ENCODE peak calls at places on chromosomes 12 and 14, in ten cellular contexts. O is RWPE1, A is pancreas, G is retinal pigment epithelial cell, M is HL-60, V is WTC11, L is psoas muscle, Q is lower leg skin, D is cardiac muscle cell, P is mesothelial cell of epicardium. Z is an unnamed sample.

GRCh38 chr14:47921133-47921532 is 245.7 kb upstream of the MDGA2 start:
- DNase-seq in M (no peak), L (no peak), D (no peak), G (no peak), Q (no peak), A (no peak), P (no peak), O (no peak), V (no peak), Z (no peak)

GRCh38 chr12:89160716-89161123 is 191.6 kb downstream of the DUSP6 start:
- DNase-seq in M (peak; percentile 61), L (peak; percentile 49), G (no peak), V (no peak), P (no peak), Q (peak; percentile 53), D (peak; percentile 63), O (peak; percentile 71), A (peak; percentile 22), Z (peak; percentile 90)

GRCh38 chr12:54411398-54412241 is 7.4 kb downstream of the ITGA5 start:
- DNase-seq in M (peak; percentile 85), L (peak; percentile 86), G (peak; percentile 68), O (peak; percentile 91), P (no peak), A (no peak), D (peak; percentile 84), Q (peak; percentile 90), V (peak; percentile 59), Z (peak; percentile 96)

GRCh38 chr14:91918159-91918883 is 29.2 kb downstream of the FBLN5 start:
- DNase-seq in Q (no peak), L (no peak), M (no peak), V (no peak), A (no peak), P (no peak), D (peak; percentile 42), G (no peak), O (no peak), Z (no peak)

GRCh38 chr12:105920161-105920684 is 218.5 kb downstream of the NUAK1 start:
- DNase-seq in A (no peak), L (no peak), G (no peak), O (peak; percentile 36), D (peak; percentile 56), P (peak; percentile 54), Q (peak; percentile 43), M (no peak), V (no peak), Z (peak; percentile 35)

GRCh38 chr14:70780396-70781075 is 28.8 kb downstream of the MAP3K9 start:
- DNase-seq in L (no peak), A (peak; percentile 23), P (no peak), D (no peak), Q (peak; percentile 24), G (no peak), V (no peak), M (peak; percentile 45), O (no peak), Z (no peak)

GRCh38 chr14:94481468-94482131 is 5.6 kb upstream of the SERPINA9 start:
- DNase-seq in M (no peak), Q (no peak), D (peak; percentile 6), O (no peak), L (no peak), P (no peak), A (no peak), V (no peak), G (no peak), Z (no peak)

GRCh38 chr12:32548691-32549412 is 130.2 kb upstream of the DNM1L start:
- DNase-seq in L (peak; percentile 28), O (no peak), A (peak; percentile 31), V (no peak), P (no peak), M (no peak), D (peak; percentile 89), G (no peak), Q (no peak), Z (peak; percentile 64)

GRCh38 chr14:50967719-50968266 is 23.5 kb upstream of the PYGL start:
- DNase-seq in V (no peak), G (no peak), D (peak; percentile 7), A (no peak), L (no peak), O (no peak), M (peak; percentile 55), Q (no peak), P (no peak), Z (no peak)

GRCh38 chr14:94768521-94769412 is 1.1 kb downstream of the GSC start:
- DNase-seq in A (no peak), G (no peak), V (peak; percentile 44), Q (no peak), M (peak; percentile 36), D (peak; percentile 20), P (peak; percentile 48), L (peak; percentile 59), O (no peak), Z (no peak)

GRCh38 chr12:80861636-80862378 is 75.9 kb downstream of the LIN7A start:
- DNase-seq in Q (no peak), L (no peak), G (no peak), A (no peak), P (no peak), M (no peak), O (no peak), V (no peak), D (peak; percentile 66), Z (peak; percentile 38)

GRCh38 chr12:13195244-13195643 is 1.3 kb upstream of the EMP1 start:
- DNase-seq in M (no peak), O (no peak), P (no peak), Q (no peak), A (no peak), V (no peak), L (no peak), D (no peak), G (no peak), Z (peak; percentile 27)

GRCh38 chr12:103962493-103962892 is 3.2 kb upstream of the TDG start:
- DNase-seq in V (no peak), D (no peak), Q (no peak), L (no peak), M (no peak), A (no peak), G (no peak), O (no peak), P (no peak), Z (no peak)

GRCh38 chr12:103965255-103965589 is 450 bp upstream of the TDG start:
- DNase-seq in V (no peak), D (no peak), A (no peak), M (no peak), L (no peak), P (no peak), O (no peak), Q (no peak), G (no peak), Z (no peak)

GRCh38 chr12:103964805-103965204 is 867 bp upstream of the TDG start:
- DNase-seq in Q (no peak), O (no peak), A (no peak), G (no peak), L (no peak), P (no peak), D (no peak), M (no peak), V (no peak), Z (no peak)

GRCh38 chr12:103966736-103967135 is 1.1 kb downstream of the TDG start:
- DNase-seq in Q (no peak), L (no peak), P (no peak), M (no peak), V (no peak), O (no peak), G (no peak), A (no peak), D (peak; percentile 24), Z (no peak)

GRCh38 chr12:103965590-103966407 is at the start of gene TDG:
- DNase-seq in D (peak; percentile 100), V (peak; percentile 96), M (peak; percentile 99), G (peak; percentile 96), P (peak; percentile 93), L (peak; percentile 99), A (peak; percentile 98), O (peak; percentile 97), Q (peak; percentile 97), Z (peak; percentile 98)
- TF ChIP-seq CTCF in D (no peak), V (no peak), M (no peak), G (no peak), P (no peak), L (no peak), A (no peak), O (peak; percentile 16), Q (no peak), Z (peak; percentile 28)

DNA sequence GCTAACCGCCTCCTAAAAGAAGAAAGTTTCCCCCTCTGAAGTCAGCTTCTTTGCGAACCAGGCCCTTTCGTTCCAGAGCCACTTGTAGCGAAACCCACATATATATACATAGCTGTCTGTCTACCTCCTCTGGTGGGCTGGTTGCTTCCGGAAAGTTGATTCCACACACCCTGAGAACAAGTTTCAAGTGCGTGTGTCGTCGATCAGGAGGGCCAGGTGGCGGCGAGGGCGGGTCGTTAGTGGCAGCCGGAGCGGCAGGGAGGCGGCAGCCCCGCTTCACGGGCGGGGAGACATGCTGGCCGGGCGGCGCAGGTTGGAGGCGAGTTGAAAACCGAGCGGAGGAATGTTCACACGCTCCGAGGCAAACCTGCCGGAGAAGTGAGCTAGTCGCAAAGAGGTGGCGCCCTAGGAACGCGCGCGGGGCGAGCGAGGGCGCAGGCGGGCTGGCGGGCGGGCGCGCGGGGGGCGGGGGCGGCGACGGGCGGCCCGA is 2.6 kb downstream of the PTHLH start:
- DNase-seq in V (peak; percentile 81), P (no peak), L (peak; percentile 31), D (peak; percentile 73), G (peak; percentile 39), O (peak; percentile 44), M (peak; percentile 41), A (peak; percentile 75), Q (no peak), Z (peak; percentile 79)
- TF ChIP-seq CTCF in V (no peak), P (no peak), L (peak; percentile 4), D (peak; percentile 10), G (peak; percentile 18), O (peak; percentile 29), M (no peak), A (no peak), Q (no peak), Z (peak; percentile 35)

DNA sequence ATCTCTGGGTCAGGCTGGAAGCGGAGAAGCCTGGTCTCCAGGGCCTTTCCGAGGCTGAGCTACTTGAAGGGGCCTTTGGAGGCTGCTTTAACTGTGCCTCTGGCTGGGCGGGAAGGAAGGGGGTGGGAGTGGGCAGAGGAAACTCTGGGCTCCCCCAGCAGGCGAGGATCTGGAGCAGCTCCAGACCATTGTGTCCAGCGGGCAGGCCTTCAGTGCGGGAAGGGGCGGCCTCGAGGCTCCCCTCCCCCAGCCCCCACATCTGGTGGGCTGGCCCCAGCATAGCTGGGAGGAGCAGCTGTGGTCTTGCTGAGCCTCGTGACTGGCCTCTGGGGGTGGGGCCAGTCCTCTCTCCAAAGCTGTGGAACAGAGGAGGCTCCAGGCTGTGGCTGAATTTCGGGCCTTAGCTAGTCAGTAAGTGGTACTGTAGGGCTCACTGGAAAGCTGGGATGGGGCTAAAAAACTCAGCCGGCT is 3.4 kb downstream of the TAMALIN start:
- DNase-seq in G (no peak), M (no peak), Q (peak; percentile 75), L (peak; percentile 81), P (peak; percentile 68), A (peak; percentile 47), O (no peak), D (peak; percentile 98), V (peak; percentile 81), Z (no peak)
- TF ChIP-seq CTCF in G (peak; percentile 3), M (no peak), Q (no peak), L (no peak), P (no peak), A (no peak), O (no peak), D (no peak), V (no peak), Z (no peak)

GRCh38 chr14:20935303-20935984 is 19.8 kb upstream of the RNASE2 start:
- DNase-seq in V (no peak), O (no peak), L (no peak), A (no peak), Q (no peak), P (no peak), M (no peak), G (no peak), D (no peak), Z (no peak)

GRCh38 chr14:20934148-20934762 is 21.0 kb upstream of the RNASE2 start:
- DNase-seq in M (no peak), Q (no peak), A (no peak), V (peak; percentile 90), L (peak; percentile 16), G (no peak), D (peak; percentile 38), P (peak; percentile 39), O (no peak), Z (peak; percentile 22)
- TF ChIP-seq CTCF in M (no peak), Q (no peak), A (peak; percentile 30), V (peak; percentile 89), L (peak; percentile 8), G (peak; percentile 63), D (peak; percentile 69), P (peak; percentile 38), O (peak; percentile 36), Z (peak; percentile 17)